ENCODE peak calls at places on chromosomes 2 and 18, in nine cellular contexts. One of them, this sample, is unnamed.

GRCh38 chr2:183610724-183611123 is 486.5 kb downstream of the NUP35 start:
- DNase-seq in brain microvascular endothelial cell: no peak
- DNase-seq in GM20000: no peak
- DNase-seq in uterus: no peak
- DNase-seq in HCT116: no peak
- DNase-seq in upper lobe of right lung: no peak
- DNase-seq in RWPE1: no peak
- DNase-seq in ascending aorta: no peak
- DNase-seq in esophagus muscularis mucosa: no peak
- DNase-seq in this sample: no peak

GRCh38 chr2:27249891-27250651 is 12.8 kb downstream of the SLC30A3 start:
- DNase-seq in brain microvascular endothelial cell: peak
- DNase-seq in GM20000: peak
- DNase-seq in uterus: no peak
- DNase-seq in HCT116: peak
- DNase-seq in upper lobe of right lung: peak
- DNase-seq in RWPE1: no peak
- DNase-seq in ascending aorta: peak
- DNase-seq in esophagus muscularis mucosa: no peak
- DNase-seq in this sample: peak

GRCh38 chr18:46917808-46918600 is 602 bp downstream of the KATNAL2 start:
- DNase-seq in brain microvascular endothelial cell: peak
- DNase-seq in GM20000: peak
- DNase-seq in uterus: peak
- DNase-seq in HCT116: no peak
- DNase-seq in upper lobe of right lung: no peak
- DNase-seq in RWPE1: no peak
- DNase-seq in ascending aorta: no peak
- DNase-seq in esophagus muscularis mucosa: no peak
- DNase-seq in this sample: peak

GRCh38 chr18:44699571-44700261 is 19.0 kb downstream of the SETBP1 start:
- DNase-seq in brain microvascular endothelial cell: no peak
- DNase-seq in GM20000: no peak
- DNase-seq in uterus: no peak
- DNase-seq in HCT116: no peak
- DNase-seq in upper lobe of right lung: no peak
- DNase-seq in RWPE1: no peak
- DNase-seq in ascending aorta: no peak
- DNase-seq in esophagus muscularis mucosa: no peak
- DNase-seq in this sample: no peak

GRCh38 chr2:20422679-20423271 is 24.1 kb upstream of the RHOB start:
- DNase-seq in brain microvascular endothelial cell: no peak
- DNase-seq in GM20000: peak
- DNase-seq in uterus: peak
- DNase-seq in HCT116: no peak
- DNase-seq in upper lobe of right lung: no peak
- DNase-seq in RWPE1: no peak
- DNase-seq in ascending aorta: peak
- DNase-seq in esophagus muscularis mucosa: no peak
- DNase-seq in this sample: peak

GRCh38 chr2:38194751-38195150 is 118.8 kb upstream of the CYP1B1 start:
- DNase-seq in brain microvascular endothelial cell: no peak
- DNase-seq in GM20000: no peak
- DNase-seq in uterus: no peak
- DNase-seq in HCT116: no peak
- DNase-seq in upper lobe of right lung: no peak
- DNase-seq in RWPE1: peak
- DNase-seq in ascending aorta: no peak
- DNase-seq in esophagus muscularis mucosa: no peak
- DNase-seq in this sample: no peak

GRCh38 chr18:11607897-11608296 is 1.5 kb upstream of the SLC35G4 start:
- DNase-seq in brain microvascular endothelial cell: no peak
- DNase-seq in GM20000: no peak
- DNase-seq in uterus: no peak
- DNase-seq in HCT116: no peak
- DNase-seq in upper lobe of right lung: no peak
- DNase-seq in RWPE1: no peak
- DNase-seq in ascending aorta: no peak
- DNase-seq in esophagus muscularis mucosa: no peak
- DNase-seq in this sample: no peak

GRCh38 chr2:198113316-198113715 is 308.9 kb downstream of the PLCL1 start:
- DNase-seq in brain microvascular endothelial cell: no peak
- DNase-seq in GM20000: no peak
- DNase-seq in uterus: no peak
- DNase-seq in HCT116: no peak
- DNase-seq in upper lobe of right lung: no peak
- DNase-seq in RWPE1: no peak
- DNase-seq in ascending aorta: no peak
- DNase-seq in esophagus muscularis mucosa: no peak
- DNase-seq in this sample: no peak

GRCh38 chr2:162074579-162074922 is 536 bp upstream of the DPP4 start:
- DNase-seq in brain microvascular endothelial cell: no peak
- DNase-seq in GM20000: no peak
- DNase-seq in uterus: no peak
- DNase-seq in HCT116: no peak
- DNase-seq in upper lobe of right lung: no peak
- DNase-seq in RWPE1: no peak
- DNase-seq in ascending aorta: no peak
- DNase-seq in esophagus muscularis mucosa: no peak
- DNase-seq in this sample: no peak

GRCh38 chr2:162075689-162076132 is 1.7 kb upstream of the DPP4 start:
- DNase-seq in brain microvascular endothelial cell: no peak
- DNase-seq in GM20000: no peak
- DNase-seq in uterus: no peak
- DNase-seq in HCT116: no peak
- DNase-seq in upper lobe of right lung: no peak
- DNase-seq in RWPE1: no peak
- DNase-seq in ascending aorta: no peak
- DNase-seq in esophagus muscularis mucosa: no peak
- DNase-seq in this sample: peak

GRCh38 chr2:162072976-162073775 is 839 bp downstream of the DPP4 start:
- DNase-seq in brain microvascular endothelial cell: no peak
- DNase-seq in GM20000: peak
- DNase-seq in uterus: no peak
- DNase-seq in HCT116: no peak
- DNase-seq in upper lobe of right lung: peak
- DNase-seq in RWPE1: no peak
- DNase-seq in ascending aorta: no peak
- DNase-seq in esophagus muscularis mucosa: no peak
- DNase-seq in this sample: peak

GRCh38 chr2:162074937-162075688 is 1.1 kb upstream of the DPP4 start:
- DNase-seq in brain microvascular endothelial cell: no peak
- DNase-seq in GM20000: no peak
- DNase-seq in uterus: no peak
- DNase-seq in HCT116: no peak
- DNase-seq in upper lobe of right lung: no peak
- DNase-seq in RWPE1: no peak
- DNase-seq in ascending aorta: no peak
- DNase-seq in esophagus muscularis mucosa: no peak
- DNase-seq in this sample: no peak

DNA sequence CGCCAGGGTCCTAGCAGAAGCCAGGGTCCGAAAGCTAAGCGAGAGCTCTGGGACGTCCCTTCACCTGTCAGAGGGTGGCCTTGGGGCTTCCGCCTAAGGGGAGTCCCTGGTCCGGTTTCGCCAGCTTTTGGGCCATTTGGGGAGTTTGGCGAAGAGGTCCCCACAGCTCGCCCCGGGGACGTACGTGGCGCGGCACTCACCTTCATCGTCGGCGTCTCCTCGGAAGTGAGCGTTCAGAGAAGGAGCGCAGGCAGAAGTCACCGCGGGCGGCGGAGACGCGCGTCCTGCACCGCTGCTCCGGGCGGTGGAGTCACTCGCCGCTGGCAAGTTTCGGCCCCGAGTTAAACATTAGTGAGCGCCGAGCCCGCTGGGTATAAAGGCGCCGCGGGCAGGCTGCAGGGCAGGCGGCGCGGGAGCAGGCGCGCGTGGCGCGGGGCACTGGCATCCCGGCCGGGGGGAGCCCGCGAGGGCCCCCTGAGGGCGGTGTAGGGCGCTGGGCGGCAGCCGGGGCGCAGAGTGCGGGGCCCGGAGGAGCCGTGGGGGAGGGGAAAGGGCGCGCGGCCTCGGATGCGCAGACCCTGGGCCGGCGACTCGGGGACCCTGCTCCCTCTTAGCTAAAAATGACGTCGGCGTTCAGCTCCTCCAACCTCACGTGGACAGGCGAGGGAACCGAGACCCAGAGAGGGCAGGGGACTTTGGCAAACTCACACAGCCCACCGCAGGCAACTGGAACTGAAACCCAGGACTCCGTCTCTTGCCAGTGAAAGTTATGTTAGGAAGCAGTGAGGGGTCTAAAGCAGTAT is at the start of gene DPP4:
- DNase-seq in brain microvascular endothelial cell: no peak
- DNase-seq in GM20000: peak
- DNase-seq in uterus: no peak
- DNase-seq in HCT116: no peak
- DNase-seq in upper lobe of right lung: peak
- DNase-seq in RWPE1: peak
- DNase-seq in ascending aorta: no peak
- DNase-seq in esophagus muscularis mucosa: no peak
- DNase-seq in this sample: peak
- TF ChIP-seq CTCF in brain microvascular endothelial cell: peak
- TF ChIP-seq CTCF in GM20000: no peak
- TF ChIP-seq CTCF in uterus: no peak
- TF ChIP-seq CTCF in HCT116: no peak
- TF ChIP-seq CTCF in upper lobe of right lung: peak
- TF ChIP-seq CTCF in RWPE1: no peak
- TF ChIP-seq CTCF in ascending aorta: no peak
- TF ChIP-seq CTCF in esophagus muscularis mucosa: no peak
- TF ChIP-seq CTCF in this sample: peak

DNA sequence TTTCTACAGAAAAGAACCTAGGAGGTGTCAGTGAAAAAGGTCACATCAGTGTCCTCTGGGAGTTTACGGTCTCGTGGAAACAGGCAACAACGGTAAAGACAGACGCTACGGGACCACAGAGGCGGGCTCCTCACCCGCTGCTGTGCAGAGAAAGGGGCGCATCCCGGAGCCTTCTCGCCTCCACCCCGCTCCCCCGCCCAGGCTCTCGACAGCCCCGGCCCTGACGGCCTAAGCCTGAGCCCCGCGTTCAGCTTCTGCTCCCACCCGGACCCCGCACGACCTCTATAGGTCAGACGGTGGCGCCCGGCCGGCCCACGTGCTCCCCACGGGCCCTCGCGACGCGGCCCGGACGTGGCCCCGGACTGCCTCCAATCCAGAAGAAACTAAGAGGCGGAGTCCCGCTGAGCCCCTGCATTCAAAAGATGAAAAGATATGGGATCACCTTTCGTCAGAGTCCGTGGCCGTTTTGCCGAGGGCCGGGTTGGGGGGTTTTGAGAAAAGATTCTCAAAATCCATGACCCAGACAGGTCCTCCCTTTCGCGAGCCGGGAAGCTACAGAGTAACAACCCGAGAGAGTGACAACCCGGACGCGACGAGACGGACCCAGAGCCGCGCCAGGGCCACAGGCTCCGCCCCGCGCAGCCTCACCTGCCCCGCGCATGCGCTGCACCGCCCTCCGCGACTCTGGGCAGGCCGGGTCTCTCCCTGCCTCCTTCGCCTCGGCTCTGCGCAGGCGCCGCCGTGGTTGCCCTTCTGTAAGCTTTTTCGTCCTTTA is at the start of gene ZC3H8:
- DNase-seq in brain microvascular endothelial cell: peak
- DNase-seq in GM20000: peak
- DNase-seq in uterus: peak
- DNase-seq in HCT116: peak
- DNase-seq in upper lobe of right lung: peak
- DNase-seq in RWPE1: peak
- DNase-seq in ascending aorta: peak
- DNase-seq in esophagus muscularis mucosa: peak
- DNase-seq in this sample: peak
- TF ChIP-seq CTCF in brain microvascular endothelial cell: no peak
- TF ChIP-seq CTCF in GM20000: no peak
- TF ChIP-seq CTCF in uterus: no peak
- TF ChIP-seq CTCF in HCT116: no peak
- TF ChIP-seq CTCF in upper lobe of right lung: no peak
- TF ChIP-seq CTCF in RWPE1: no peak
- TF ChIP-seq CTCF in ascending aorta: peak
- TF ChIP-seq CTCF in esophagus muscularis mucosa: no peak
- TF ChIP-seq CTCF in this sample: no peak

GRCh38 chr2:105596522-105596921 is 148.2 kb upstream of the NCK2 start:
- DNase-seq in brain microvascular endothelial cell: no peak
- DNase-seq in GM20000: no peak
- DNase-seq in uterus: no peak
- DNase-seq in HCT116: no peak
- DNase-seq in upper lobe of right lung: no peak
- DNase-seq in RWPE1: no peak
- DNase-seq in ascending aorta: no peak
- DNase-seq in esophagus muscularis mucosa: no peak
- DNase-seq in this sample: no peak

GRCh38 chr2:105597011-105597830 is 147.5 kb upstream of the NCK2 start:
- DNase-seq in brain microvascular endothelial cell: no peak
- DNase-seq in GM20000: no peak
- DNase-seq in uterus: no peak
- DNase-seq in HCT116: no peak
- DNase-seq in upper lobe of right lung: no peak
- DNase-seq in RWPE1: no peak
- DNase-seq in ascending aorta: peak
- DNase-seq in esophagus muscularis mucosa: no peak
- DNase-seq in this sample: no peak

GRCh38 chr2:105597831-105598293 is 146.8 kb upstream of the NCK2 start:
- DNase-seq in brain microvascular endothelial cell: no peak
- DNase-seq in GM20000: no peak
- DNase-seq in uterus: no peak
- DNase-seq in HCT116: no peak
- DNase-seq in upper lobe of right lung: no peak
- DNase-seq in RWPE1: no peak
- DNase-seq in ascending aorta: peak
- DNase-seq in esophagus muscularis mucosa: no peak
- DNase-seq in this sample: no peak

GRCh38 chr2:105593221-105593967 is 151.3 kb upstream of the NCK2 start:
- DNase-seq in brain microvascular endothelial cell: no peak
- DNase-seq in GM20000: no peak
- DNase-seq in uterus: no peak
- DNase-seq in HCT116: no peak
- DNase-seq in upper lobe of right lung: no peak
- DNase-seq in RWPE1: peak
- DNase-seq in ascending aorta: no peak
- DNase-seq in esophagus muscularis mucosa: no peak
- DNase-seq in this sample: no peak

GRCh38 chr2:105595536-105595935 is 149.2 kb upstream of the NCK2 start:
- DNase-seq in brain microvascular endothelial cell: no peak
- DNase-seq in GM20000: no peak
- DNase-seq in uterus: no peak
- DNase-seq in HCT116: no peak
- DNase-seq in upper lobe of right lung: no peak
- DNase-seq in RWPE1: peak
- DNase-seq in ascending aorta: no peak
- DNase-seq in esophagus muscularis mucosa: no peak
- DNase-seq in this sample: peak
- TF ChIP-seq CTCF in brain microvascular endothelial cell: peak
- TF ChIP-seq CTCF in GM20000: no peak
- TF ChIP-seq CTCF in uterus: no peak
- TF ChIP-seq CTCF in HCT116: no peak
- TF ChIP-seq CTCF in upper lobe of right lung: no peak
- TF ChIP-seq CTCF in RWPE1: no peak
- TF ChIP-seq CTCF in ascending aorta: no peak
- TF ChIP-seq CTCF in esophagus muscularis mucosa: no peak
- TF ChIP-seq CTCF in this sample: no peak

DNA sequence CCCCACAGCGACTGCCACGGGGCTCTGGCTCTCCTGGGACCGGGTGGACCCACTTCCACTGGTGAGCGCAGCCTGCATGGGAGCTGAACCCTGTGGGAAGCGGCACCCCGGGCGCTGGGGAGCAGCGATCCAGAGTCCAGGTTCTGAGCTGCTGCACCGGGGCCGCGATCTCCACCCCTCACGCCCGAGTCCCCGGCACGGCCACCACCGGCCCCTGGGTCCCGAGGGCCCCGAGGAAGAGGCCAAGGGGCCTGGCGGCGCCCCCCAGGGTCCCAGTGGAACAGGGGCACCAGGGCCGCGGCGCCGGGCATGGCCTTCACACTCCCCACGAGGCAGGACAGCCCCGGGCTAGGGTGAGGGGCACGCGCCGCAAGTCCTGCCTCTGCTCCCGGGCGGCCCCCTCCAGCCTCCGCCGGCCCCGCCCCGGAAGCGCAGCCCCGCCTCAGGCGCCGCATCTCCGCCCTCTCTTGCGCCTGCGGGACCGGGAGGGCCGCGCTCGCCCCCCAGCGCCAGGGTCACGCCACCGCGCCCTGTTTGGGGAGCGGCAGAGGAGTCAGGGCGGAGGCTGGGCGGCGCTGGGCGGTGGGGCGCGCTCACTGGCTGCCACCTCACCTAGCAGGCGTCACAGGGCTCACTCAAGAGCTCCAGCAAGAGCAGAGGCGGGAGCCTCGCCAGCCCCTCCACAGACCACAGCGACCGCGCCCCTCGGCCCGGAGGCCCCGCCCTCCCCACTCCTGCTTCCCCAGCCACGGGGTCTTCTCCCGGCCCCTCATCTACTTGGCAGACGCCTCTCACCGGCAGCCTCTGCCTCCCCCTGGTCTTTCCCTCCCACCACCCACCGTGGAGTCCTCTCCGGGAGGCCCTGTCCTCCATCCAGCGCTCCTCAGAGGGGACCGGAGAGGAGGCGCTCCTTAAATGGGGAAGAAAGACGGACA is 26.8 kb downstream of the THAP4 start:
- DNase-seq in brain microvascular endothelial cell: peak
- DNase-seq in GM20000: peak
- DNase-seq in uterus: peak
- DNase-seq in HCT116: no peak
- DNase-seq in upper lobe of right lung: peak
- DNase-seq in RWPE1: peak
- DNase-seq in ascending aorta: peak
- DNase-seq in esophagus muscularis mucosa: no peak
- DNase-seq in this sample: peak
- TF ChIP-seq CTCF in brain microvascular endothelial cell: peak
- TF ChIP-seq CTCF in GM20000: peak
- TF ChIP-seq CTCF in uterus: peak
- TF ChIP-seq CTCF in HCT116: no peak
- TF ChIP-seq CTCF in upper lobe of right lung: peak
- TF ChIP-seq CTCF in RWPE1: peak
- TF ChIP-seq CTCF in ascending aorta: peak
- TF ChIP-seq CTCF in esophagus muscularis mucosa: peak
- TF ChIP-seq CTCF in this sample: peak